ENCODE peak calls at places on chromosomes 16 and 17, in eight cellular contexts. C is cardiac muscle cell, N is GM23248, A is GM12878, Z is neural progenitor cell, H is heart right ventricle, X is fibroblast of lung, B is HepG2. I is an unnamed sample.

GRCh38 chr17:55585629-55586028 is 74.4 kb upstream of the SMIM36 start:
- DNase-seq in B (no peak), N (no peak), Z (no peak), C (no peak), X (no peak), A (no peak), H (no peak), I (no peak)

GRCh38 chr17:81294512-81295030 is 536 bp downstream of the SLC38A10 start:
- DNase-seq in H (peak; percentile 21), N (peak; percentile 64), X (no peak), C (no peak), B (no peak), A (no peak), Z (peak; percentile 45), I (peak; percentile 34)

GRCh38 chr17:897970-898619 is 81.5 kb downstream of the NXN start:
- DNase-seq in A (no peak), C (no peak), N (no peak), Z (no peak), X (no peak), B (no peak), H (no peak), I (no peak)

GRCh38 chr16:27439273-27440018 is 37.5 kb downstream of the IL21R start:
- DNase-seq in C (no peak), H (no peak), A (no peak), X (no peak), B (no peak), N (no peak), Z (no peak), I (no peak)

GRCh38 chr17:59830007-59830630 is 62.6 kb downstream of the TUBD1 start:
- DNase-seq in H (no peak), N (peak; percentile 56), Z (no peak), B (no peak), C (no peak), X (peak; percentile 53), A (no peak), I (no peak)

GRCh38 chr16:56985288-56985961 is 3.9 kb upstream of the NLRC5 start:
- DNase-seq in A (no peak), X (peak; percentile 88), Z (no peak), N (peak; percentile 96), C (no peak), B (no peak), H (peak; percentile 65), I (peak; percentile 75)

GRCh38 chr16:57998484-57998883 is 2.0 kb downstream of the ZNF319 start:
- DNase-seq in H (no peak), N (peak; percentile 40), Z (no peak), C (no peak), X (peak; percentile 14), A (no peak), B (no peak), I (peak; percentile 45)

GRCh38 chr17:79485991-79486390 is 124.9 kb downstream of the RBFOX3 start:
- DNase-seq in H (no peak), B (no peak), A (no peak), C (no peak), X (no peak), Z (no peak), N (no peak), I (no peak)

GRCh38 chr17:32323784-32324590 is 18.0 kb downstream of the C17orf75 start:
- DNase-seq in C (no peak), X (no peak), Z (peak; percentile 60), A (no peak), H (no peak), B (no peak), N (peak; percentile 61), I (peak; percentile 47)

GRCh38 chr16:24051125-24051524 is 205.0 kb upstream of the CACNG3 start:
- DNase-seq in X (no peak), C (no peak), Z (no peak), N (no peak), A (no peak), H (no peak), B (no peak), I (no peak)

GRCh38 chr17:50290074-50290702 is 15.9 kb downstream of the TMEM92 start:
- DNase-seq in N (peak; percentile 99), C (no peak), Z (no peak), B (no peak), X (peak; percentile 100), H (peak; percentile 59), A (no peak), I (peak; percentile 33)

GRCh38 chr16:54402270-54402669 is 115.7 kb upstream of the IRX3 start:
- DNase-seq in H (peak; percentile 51), A (no peak), N (peak; percentile 84), Z (no peak), C (no peak), B (no peak), X (no peak), I (no peak)

GRCh38 chr17:6639651-6640535 is 618 bp downstream of the KIAA0753 start:
- DNase-seq in N (peak; percentile 80), B (no peak), A (no peak), C (peak; percentile 66), X (peak; percentile 44), Z (peak; percentile 72), H (peak; percentile 32), I (peak; percentile 44)

GRCh38 chr16:86391987-86392386 is 118.3 kb upstream of the FOXF1 start:
- DNase-seq in Z (no peak), H (no peak), C (no peak), B (no peak), X (peak; percentile 61), N (peak; percentile 84), A (no peak), I (no peak)

GRCh38 chr17:17874478-17874877 is 37.7 kb upstream of the SREBF1 start:
- DNase-seq in N (peak; percentile 81), C (no peak), H (peak; percentile 52), Z (no peak), A (no peak), X (peak; percentile 75), B (no peak), I (no peak)

GRCh38 chr17:42354956-42355843 is 33.0 kb downstream of the STAT3 start:
- DNase-seq in H (no peak), B (no peak), X (peak; percentile 47), Z (no peak), N (peak; percentile 79), C (no peak), A (no peak), I (no peak)

GRCh38 chr16:31181102-31181830 is 1.3 kb downstream of the FUS start:
- DNase-seq in N (peak; percentile 78), Z (peak; percentile 50), H (peak; percentile 48), B (no peak), C (no peak), A (no peak), X (peak; percentile 29), I (peak; percentile 45)

GRCh38 chr16:68491576-68491950 is 43.3 kb upstream of the SMPD3 start:
- DNase-seq in X (no peak), C (no peak), H (no peak), N (no peak), A (no peak), B (no peak), Z (no peak), I (no peak)
- H3K27ac ChIP-seq in X (no peak overlapping the region), C (no peak overlapping the region), H (no peak overlapping the region), N (no peak overlapping the region), A (no peak overlapping the region), B (no peak overlapping the region), Z (no peak overlapping the region), I (peak overlapping the region; percentile 95)

GRCh38 chr17:45743626-45744326 is 40.3 kb upstream of the CRHR1 start:
- DNase-seq in C (no peak), H (peak; percentile 14), A (no peak), N (no peak), X (no peak), Z (no peak), B (no peak), I (no peak)

GRCh38 chr17:45740553-45741330 is 43.4 kb upstream of the CRHR1 start:
- DNase-seq in B (peak; percentile 35), Z (peak; percentile 93), X (no peak), A (no peak), H (peak; percentile 47), N (peak; percentile 61), C (peak; percentile 66), I (peak; percentile 33)

GRCh38 chr17:45742251-45742650 is 41.9 kb upstream of the CRHR1 start:
- DNase-seq in X (no peak), Z (no peak), H (no peak), A (no peak), C (no peak), N (no peak), B (no peak), I (no peak)

GRCh38 chr17:45735488-45735887 is 48.6 kb upstream of the CRHR1 start:
- DNase-seq in X (no peak), Z (no peak), N (no peak), A (no peak), H (no peak), C (no peak), B (no peak), I (no peak)

GRCh38 chr17:45739786-45740185 is 44.3 kb upstream of the CRHR1 start:
- DNase-seq in Z (no peak), A (no peak), X (no peak), H (no peak), N (no peak), C (no peak), B (no peak), I (no peak)
- H3K4me3 ChIP-seq in Z (no peak overlapping the region), A (no peak overlapping the region), X (no peak overlapping the region), H (no peak overlapping the region), N (no peak overlapping the region), C (no peak overlapping the region), B (no peak overlapping the region), I (no peak overlapping the region)

DNA sequence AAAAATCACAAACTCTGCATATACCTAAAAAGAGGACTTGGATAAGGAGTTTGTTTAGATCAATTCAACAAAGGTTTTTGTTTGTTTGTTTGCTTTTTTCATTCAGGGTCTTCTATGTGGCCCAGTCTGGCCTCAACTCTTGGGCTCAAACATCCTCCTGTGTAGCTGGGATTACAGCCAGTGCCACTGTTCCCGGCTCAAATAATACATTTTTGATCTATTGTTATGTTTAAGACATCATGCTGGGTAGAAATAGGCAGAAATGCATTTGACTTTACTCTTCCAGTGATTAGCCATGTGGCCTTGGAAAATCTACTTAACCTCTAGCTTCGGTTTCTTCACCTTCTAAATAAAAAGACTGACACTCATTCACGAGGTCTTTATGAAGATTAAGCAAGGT is 11.5 kb downstream of the MAP2K6 start:
- DNase-seq in H (no peak), C (no peak), N (no peak), Z (no peak), A (no peak), X (no peak), B (no peak), I (no peak)
- H3K27ac ChIP-seq in H (no peak overlapping the region), C (no peak overlapping the region), N (no peak overlapping the region), Z (no peak overlapping the region), A (no peak overlapping the region), X (no peak overlapping the region), B (no peak overlapping the region), I (no peak overlapping the region)

DNA sequence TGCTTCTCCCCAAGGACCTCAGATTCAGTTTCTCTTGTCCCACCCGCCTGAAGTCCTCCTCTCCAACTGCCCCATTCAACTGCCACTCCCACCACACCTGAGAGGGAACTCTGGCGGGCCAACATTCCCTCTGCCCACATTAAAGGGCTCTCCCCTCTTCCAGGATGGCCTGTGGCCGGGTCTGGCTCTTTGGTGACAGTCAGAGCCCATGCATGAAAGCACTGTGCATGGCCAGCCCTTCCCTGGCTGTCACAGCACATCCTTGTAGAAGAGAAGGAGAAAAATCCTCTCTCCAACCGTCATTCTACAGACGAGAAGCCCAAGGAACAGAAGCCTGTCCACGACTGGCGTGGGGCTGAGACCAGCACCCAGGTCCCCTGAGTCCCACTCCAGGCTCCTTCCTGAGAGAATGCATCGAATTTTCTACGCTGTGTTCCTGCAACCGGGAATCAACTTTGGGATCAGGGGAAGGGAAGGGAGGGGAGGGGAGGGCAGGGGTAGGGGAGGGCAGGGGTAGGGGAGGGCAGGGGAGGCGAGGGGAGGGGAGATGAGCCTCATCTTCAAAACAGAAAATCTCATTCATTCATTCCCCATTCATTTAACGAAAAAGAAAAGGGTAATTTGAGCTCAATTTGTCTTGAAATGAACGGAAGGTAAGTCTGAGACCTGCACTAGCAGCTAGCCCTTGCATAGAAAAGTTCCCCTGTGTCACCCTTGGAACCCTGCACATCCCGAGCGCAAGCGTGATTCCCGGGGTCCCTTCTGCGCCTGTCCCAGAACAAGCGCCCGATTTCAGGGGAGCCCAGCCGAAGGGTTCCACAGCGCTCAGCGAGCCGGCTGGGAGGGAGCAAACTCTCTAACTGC is at the start of gene ABCC12:
- DNase-seq in H (no peak), Z (no peak), N (no peak), C (no peak), X (no peak), B (no peak), A (no peak), I (no peak)
- H3K4me3 ChIP-seq in H (peak within 1 kb of the TSS; percentile 25), Z (no peak within 1 kb of the TSS), N (peak within 1 kb of the TSS; percentile 37), C (no peak within 1 kb of the TSS), X (no peak within 1 kb of the TSS), B (peak within 1 kb of the TSS; percentile 31), A (no peak within 1 kb of the TSS), I (no peak within 1 kb of the TSS)

I was measured in small intestine.